ENCODE peak calls at places on chromosomes 2 and 18, in eight cellular contexts. One of them, this sample, is unnamed.

GRCh38 chr2:85694052-85695025 is at the start of gene GNLY:
- DNase-seq in stomach: no peak
- DNase-seq in H1: no peak
- DNase-seq in HepG2: no peak
- DNase-seq in esophagus muscularis mucosa: no peak
- DNase-seq in K562: no peak
- DNase-seq in transverse colon: no peak
- DNase-seq in GM12878: no peak
- DNase-seq in this sample: no peak

GRCh38 chr2:46653539-46653938 is 174.2 kb downstream of the TMEM247 start:
- DNase-seq in stomach: no peak
- DNase-seq in H1: no peak
- DNase-seq in HepG2: no peak
- DNase-seq in esophagus muscularis mucosa: no peak
- DNase-seq in K562: no peak
- DNase-seq in transverse colon: no peak
- DNase-seq in GM12878: no peak
- DNase-seq in this sample: no peak

GRCh38 chr2:146523218-146523617 is 1321.6 kb upstream of the ACVR2A start:
- DNase-seq in stomach: no peak
- DNase-seq in H1: no peak
- DNase-seq in HepG2: no peak
- DNase-seq in esophagus muscularis mucosa: no peak
- DNase-seq in K562: no peak
- DNase-seq in transverse colon: no peak
- DNase-seq in GM12878: no peak
- DNase-seq in this sample: no peak

GRCh38 chr2:231100990-231101389 is 23.9 kb downstream of the HTR2B start:
- DNase-seq in stomach: no peak
- DNase-seq in H1: no peak
- DNase-seq in HepG2: peak
- DNase-seq in esophagus muscularis mucosa: no peak
- DNase-seq in K562: no peak
- DNase-seq in transverse colon: no peak
- DNase-seq in GM12878: no peak
- DNase-seq in this sample: no peak

GRCh38 chr2:157989227-157989626 is 112.4 kb upstream of the UPP2 start:
- DNase-seq in stomach: no peak
- DNase-seq in H1: no peak
- DNase-seq in HepG2: no peak
- DNase-seq in esophagus muscularis mucosa: no peak
- DNase-seq in K562: no peak
- DNase-seq in transverse colon: no peak
- DNase-seq in GM12878: no peak
- DNase-seq in this sample: no peak

GRCh38 chr2:218386505-218387368 is 4.7 kb downstream of the SLC11A1 start:
- DNase-seq in stomach: no peak
- DNase-seq in H1: no peak
- DNase-seq in HepG2: no peak
- DNase-seq in esophagus muscularis mucosa: no peak
- DNase-seq in K562: no peak
- DNase-seq in transverse colon: no peak
- DNase-seq in GM12878: no peak
- DNase-seq in this sample: no peak

GRCh38 chr18:63199743-63200241 is 119.8 kb downstream of the BCL2 start:
- DNase-seq in stomach: no peak
- DNase-seq in H1: no peak
- DNase-seq in HepG2: no peak
- DNase-seq in esophagus muscularis mucosa: no peak
- DNase-seq in K562: peak
- DNase-seq in transverse colon: no peak
- DNase-seq in GM12878: no peak
- DNase-seq in this sample: no peak

GRCh38 chr2:29606105-29606871 is 315.1 kb downstream of the ALK start:
- DNase-seq in stomach: no peak
- DNase-seq in H1: no peak
- DNase-seq in HepG2: no peak
- DNase-seq in esophagus muscularis mucosa: no peak
- DNase-seq in K562: no peak
- DNase-seq in transverse colon: no peak
- DNase-seq in GM12878: no peak
- DNase-seq in this sample: no peak

GRCh38 chr2:49687873-49688272 is 533.6 kb upstream of the FSHR start:
- DNase-seq in stomach: no peak
- DNase-seq in H1: no peak
- DNase-seq in HepG2: no peak
- DNase-seq in esophagus muscularis mucosa: no peak
- DNase-seq in K562: no peak
- DNase-seq in transverse colon: no peak
- DNase-seq in GM12878: no peak
- DNase-seq in this sample: no peak

GRCh38 chr2:230937362-230937761 is 12.3 kb upstream of the GPR55 start:
- DNase-seq in stomach: no peak
- DNase-seq in H1: no peak
- DNase-seq in HepG2: no peak
- DNase-seq in esophagus muscularis mucosa: no peak
- DNase-seq in K562: no peak
- DNase-seq in transverse colon: no peak
- DNase-seq in GM12878: no peak
- DNase-seq in this sample: no peak

GRCh38 chr2:174614261-174614660 is 16.7 kb upstream of the WIPF1 start:
- DNase-seq in stomach: no peak
- DNase-seq in H1: no peak
- DNase-seq in HepG2: no peak
- DNase-seq in esophagus muscularis mucosa: no peak
- DNase-seq in K562: no peak
- DNase-seq in transverse colon: no peak
- DNase-seq in GM12878: no peak
- DNase-seq in this sample: no peak

GRCh38 chr2:32627441-32627900 is 379 bp upstream of the TTC27 start:
- DNase-seq in stomach: peak
- DNase-seq in H1: peak
- DNase-seq in HepG2: peak
- DNase-seq in esophagus muscularis mucosa: no peak
- DNase-seq in K562: no peak
- DNase-seq in transverse colon: peak
- DNase-seq in GM12878: no peak
- DNase-seq in this sample: peak

GRCh38 chr2:54207666-54208195 is 48.3 kb downstream of the TSPYL6 start:
- DNase-seq in stomach: no peak
- DNase-seq in H1: no peak
- DNase-seq in HepG2: peak
- DNase-seq in esophagus muscularis mucosa: no peak
- DNase-seq in K562: no peak
- DNase-seq in transverse colon: no peak
- DNase-seq in GM12878: no peak
- DNase-seq in this sample: no peak

GRCh38 chr2:201644001-201644400 is 698 bp upstream of the TMEM237 start:
- DNase-seq in stomach: no peak
- DNase-seq in H1: no peak
- DNase-seq in HepG2: no peak
- DNase-seq in esophagus muscularis mucosa: no peak
- DNase-seq in K562: no peak
- DNase-seq in transverse colon: no peak
- DNase-seq in GM12878: no peak
- DNase-seq in this sample: peak

GRCh38 chr2:221364672-221365071 is 207.4 kb downstream of the EPHA4 start:
- DNase-seq in stomach: no peak
- DNase-seq in H1: no peak
- DNase-seq in HepG2: no peak
- DNase-seq in esophagus muscularis mucosa: no peak
- DNase-seq in K562: no peak
- DNase-seq in transverse colon: no peak
- DNase-seq in GM12878: no peak
- DNase-seq in this sample: no peak

GRCh38 chr2:102790086-102790453 is 28.2 kb downstream of the TMEM182 start:
- DNase-seq in stomach: no peak
- DNase-seq in H1: no peak
- DNase-seq in HepG2: no peak
- DNase-seq in esophagus muscularis mucosa: no peak
- DNase-seq in K562: no peak
- DNase-seq in transverse colon: no peak
- DNase-seq in GM12878: no peak
- DNase-seq in this sample: no peak

GRCh38 chr18:59479776-59480175 is 120.7 kb upstream of the LMAN1 start:
- DNase-seq in stomach: no peak
- DNase-seq in H1: no peak
- DNase-seq in HepG2: no peak
- DNase-seq in esophagus muscularis mucosa: no peak
- DNase-seq in K562: no peak
- DNase-seq in transverse colon: no peak
- DNase-seq in GM12878: no peak
- DNase-seq in this sample: no peak

GRCh38 chr2:11103984-11104793 is 51.1 kb upstream of the SLC66A3 start:
- DNase-seq in stomach: no peak
- DNase-seq in H1: no peak
- DNase-seq in HepG2: no peak
- DNase-seq in esophagus muscularis mucosa: peak
- DNase-seq in K562: no peak
- DNase-seq in transverse colon: peak
- DNase-seq in GM12878: peak
- DNase-seq in this sample: no peak

GRCh38 chr18:77340815-77341214 is 91.2 kb downstream of the GALR1 start:
- DNase-seq in stomach: no peak
- DNase-seq in H1: no peak
- DNase-seq in HepG2: no peak
- DNase-seq in esophagus muscularis mucosa: peak
- DNase-seq in K562: no peak
- DNase-seq in transverse colon: no peak
- DNase-seq in GM12878: no peak
- DNase-seq in this sample: no peak

DNA sequence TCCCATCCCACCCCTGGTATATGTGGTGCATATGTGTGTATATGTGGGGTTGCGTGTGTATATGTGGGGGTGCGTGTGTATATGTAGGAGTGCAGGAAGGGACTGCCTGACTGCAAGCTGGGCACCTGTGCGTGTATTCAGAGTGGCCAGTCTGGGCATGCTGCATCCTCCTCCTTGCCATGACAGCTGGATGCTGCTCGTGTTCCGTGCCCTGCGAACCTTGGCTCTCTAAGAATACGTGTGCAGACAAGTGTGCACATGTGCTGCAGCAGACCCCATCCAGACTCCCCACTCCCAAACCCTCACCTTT is 222.1 kb downstream of the CELF4 start:
- DNase-seq in stomach: no peak
- DNase-seq in H1: no peak
- DNase-seq in HepG2: no peak
- DNase-seq in esophagus muscularis mucosa: no peak
- DNase-seq in K562: no peak
- DNase-seq in transverse colon: no peak
- DNase-seq in GM12878: no peak
- DNase-seq in this sample: no peak
- TF ChIP-seq EP300 in stomach: no peak
- TF ChIP-seq EP300 in H1: no peak
- TF ChIP-seq EP300 in HepG2: no peak
- TF ChIP-seq EP300 in esophagus muscularis mucosa: no peak
- TF ChIP-seq EP300 in K562: no peak
- TF ChIP-seq EP300 in transverse colon: no peak
- TF ChIP-seq EP300 in GM12878: no peak
- TF ChIP-seq EP300 in this sample: no peak

GRCh38 chr2:128367601-128368359 is 49.1 kb upstream of the HS6ST1 start:
- DNase-seq in stomach: no peak
- DNase-seq in H1: no peak
- DNase-seq in HepG2: no peak
- DNase-seq in esophagus muscularis mucosa: no peak
- DNase-seq in K562: no peak
- DNase-seq in transverse colon: no peak
- DNase-seq in GM12878: no peak
- DNase-seq in this sample: peak
- TF ChIP-seq POLR2AphosphoS5 in stomach: no peak
- TF ChIP-seq POLR2AphosphoS5 in H1: no peak
- TF ChIP-seq POLR2AphosphoS5 in HepG2: no peak
- TF ChIP-seq POLR2AphosphoS5 in esophagus muscularis mucosa: no peak
- TF ChIP-seq POLR2AphosphoS5 in K562: no peak
- TF ChIP-seq POLR2AphosphoS5 in transverse colon: no peak
- TF ChIP-seq POLR2AphosphoS5 in GM12878: no peak
- TF ChIP-seq POLR2AphosphoS5 in this sample: no peak

DNA sequence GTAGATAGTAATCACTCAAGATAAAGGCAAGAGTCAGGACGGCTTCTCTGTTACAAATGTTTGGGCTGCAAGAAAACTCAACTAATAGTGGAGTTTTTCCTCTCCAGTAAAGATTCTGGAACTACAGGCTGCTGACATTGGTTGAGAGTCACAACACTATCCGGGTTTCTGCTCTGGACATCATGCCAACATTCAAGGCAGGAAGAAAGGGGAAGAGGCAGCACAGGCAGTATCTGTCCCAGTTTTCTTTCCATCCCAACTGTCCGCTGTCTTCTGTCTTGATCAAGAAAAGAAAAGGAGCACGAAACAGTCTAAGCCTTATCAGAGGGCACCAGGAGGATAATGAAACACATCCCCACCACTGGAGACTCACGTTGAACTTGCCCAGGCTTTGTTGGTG is 132.1 kb downstream of the MAIP1 start:
- DNase-seq in stomach: no peak
- DNase-seq in H1: no peak
- DNase-seq in HepG2: no peak
- DNase-seq in esophagus muscularis mucosa: no peak
- DNase-seq in K562: no peak
- DNase-seq in transverse colon: no peak
- DNase-seq in GM12878: no peak
- DNase-seq in this sample: no peak
- TF ChIP-seq POLR2A in stomach: no peak
- TF ChIP-seq POLR2A in H1: no peak
- TF ChIP-seq POLR2A in HepG2: no peak
- TF ChIP-seq POLR2A in esophagus muscularis mucosa: no peak
- TF ChIP-seq POLR2A in K562: no peak
- TF ChIP-seq POLR2A in transverse colon: no peak
- TF ChIP-seq POLR2A in GM12878: no peak
- TF ChIP-seq POLR2A in this sample: no peak

GRCh38 chr2:202669841-202670240 is 35.1 kb downstream of the FAM117B start:
- DNase-seq in stomach: no peak
- DNase-seq in H1: no peak
- DNase-seq in HepG2: no peak
- DNase-seq in esophagus muscularis mucosa: no peak
- DNase-seq in K562: no peak
- DNase-seq in transverse colon: no peak
- DNase-seq in GM12878: peak
- DNase-seq in this sample: no peak
- TF ChIP-seq EP300 in stomach: no peak
- TF ChIP-seq EP300 in H1: no peak
- TF ChIP-seq EP300 in HepG2: no peak
- TF ChIP-seq EP300 in esophagus muscularis mucosa: no peak
- TF ChIP-seq EP300 in K562: no peak
- TF ChIP-seq EP300 in transverse colon: no peak
- TF ChIP-seq EP300 in GM12878: peak
- TF ChIP-seq EP300 in this sample: no peak

GRCh38 chr2:441258-442023 is 153.6 kb upstream of the ALKAL2 start:
- DNase-seq in stomach: no peak
- DNase-seq in H1: no peak
- DNase-seq in HepG2: no peak
- DNase-seq in esophagus muscularis mucosa: no peak
- DNase-seq in K562: no peak
- DNase-seq in transverse colon: no peak
- DNase-seq in GM12878: no peak
- DNase-seq in this sample: no peak
- TF ChIP-seq POLR2AphosphoS5 in stomach: no peak
- TF ChIP-seq POLR2AphosphoS5 in H1: no peak
- TF ChIP-seq POLR2AphosphoS5 in HepG2: no peak
- TF ChIP-seq POLR2AphosphoS5 in esophagus muscularis mucosa: no peak
- TF ChIP-seq POLR2AphosphoS5 in K562: no peak
- TF ChIP-seq POLR2AphosphoS5 in transverse colon: no peak
- TF ChIP-seq POLR2AphosphoS5 in GM12878: no peak
- TF ChIP-seq POLR2AphosphoS5 in this sample: no peak

This sample was measured in sigmoid colon.